ENCODE peak calls at places on chromosomes 16 and 17, in four cellular contexts. One of them, this sample, is unnamed.

GRCh38 chr17:20280051-20280450 is 187.3 kb downstream of the LGALS9B start:
- DNase-seq in mesothelial cell of epicardium: no peak
- DNase-seq in AML-193: no peak
- DNase-seq in cardiac fibroblast: no peak
- DNase-seq in this sample: no peak

GRCh38 chr17:50354776-50355175 is 8.8 kb downstream of the XYLT2 start:
- DNase-seq in AML-193: no peak
- DNase-seq in mesothelial cell of epicardium: no peak
- DNase-seq in cardiac fibroblast: no peak
- DNase-seq in this sample: no peak

GRCh38 chr16:30953511-30954124 is 3.9 kb upstream of the SETD1A start:
- DNase-seq in mesothelial cell of epicardium: no peak
- DNase-seq in AML-193: peak; percentile 78
- DNase-seq in cardiac fibroblast: peak; percentile 82
- DNase-seq in this sample: no peak

GRCh38 chr16:54143934-54144333 is 142.7 kb downstream of the IRX3 start:
- DNase-seq in AML-193: no peak
- DNase-seq in cardiac fibroblast: no peak
- DNase-seq in mesothelial cell of epicardium: no peak
- DNase-seq in this sample: no peak

GRCh38 chr16:30067584-30067916 is 2.0 kb downstream of the ALDOA start:
- DNase-seq in AML-193: no peak
- DNase-seq in mesothelial cell of epicardium: no peak
- DNase-seq in cardiac fibroblast: no peak
- DNase-seq in this sample: no peak

GRCh38 chr16:15483857-15484256 is 49.5 kb downstream of the BMERB1 start:
- DNase-seq in mesothelial cell of epicardium: no peak
- DNase-seq in cardiac fibroblast: no peak
- DNase-seq in AML-193: no peak
- DNase-seq in this sample: no peak

GRCh38 chr17:74466111-74466784 is at the start of gene CD300A:
- DNase-seq in cardiac fibroblast: no peak
- DNase-seq in AML-193: peak; percentile 78
- DNase-seq in mesothelial cell of epicardium: no peak
- DNase-seq in this sample: no peak

GRCh38 chr16:74623846-74624245 is 16.9 kb upstream of the GLG1 start:
- DNase-seq in mesothelial cell of epicardium: no peak
- DNase-seq in AML-193: no peak
- DNase-seq in cardiac fibroblast: no peak
- DNase-seq in this sample: no peak

GRCh38 chr16:83095926-83096692 is 469.3 kb downstream of the CDH13 start:
- DNase-seq in mesothelial cell of epicardium: no peak
- DNase-seq in AML-193: no peak
- DNase-seq in cardiac fibroblast: no peak
- DNase-seq in this sample: no peak

GRCh38 chr16:50692999-50693781 is at the start of gene NOD2:
- DNase-seq in mesothelial cell of epicardium: no peak
- DNase-seq in cardiac fibroblast: peak; percentile 9
- DNase-seq in AML-193: no peak
- DNase-seq in this sample: no peak

GRCh38 chr16:56844056-56844455 is 21.0 kb upstream of the SLC12A3 start:
- DNase-seq in mesothelial cell of epicardium: no peak
- DNase-seq in AML-193: no peak
- DNase-seq in cardiac fibroblast: no peak
- DNase-seq in this sample: no peak

GRCh38 chr17:43779145-43780125 is 658 bp upstream of the DUSP3 start:
- DNase-seq in AML-193: peak; percentile 83
- DNase-seq in mesothelial cell of epicardium: no peak
- DNase-seq in cardiac fibroblast: no peak
- DNase-seq in this sample: no peak